ENCODE peak calls at places on chromosomes 5 and 9, in four cellular contexts. N is A549, D is GM12878, L is K562. B is an unnamed sample.

GRCh38 chr5:78003914-78004313 is 227.8 kb upstream of the TBCA start:
- DNase-seq in N (no peak), D (no peak), L (no peak), B (no peak)

GRCh38 chr5:170353011-170353890 is 35.9 kb downstream of the KCNMB1 start:
- DNase-seq in D (no peak), N (no peak), L (no peak), B (no peak)

GRCh38 chr5:28807230-28807629 is 1768.8 kb upstream of the CDH9 start:
- DNase-seq in D (no peak), L (no peak), N (peak), B (no peak)

GRCh38 chr9:22986556-22986955 is 539.9 kb downstream of the DMRTA1 start:
- DNase-seq in D (no peak), L (no peak), N (peak), B (no peak)

GRCh38 chr9:18694959-18695668 is 221.2 kb downstream of the ADAMTSL1 start:
- DNase-seq in D (no peak), N (no peak), L (no peak), B (no peak)

GRCh38 chr5:168055982-168056381 is 235.5 kb upstream of the WWC1 start:
- DNase-seq in D (no peak), L (no peak), N (no peak), B (no peak)

GRCh38 chr5:156819967-156820581 is 30.0 kb upstream of the PPP1R2B start:
- DNase-seq in D (no peak), L (no peak), N (no peak), B (no peak)

GRCh38 chr5:108339220-108339619 is 42.7 kb downstream of the FBXL17 start:
- DNase-seq in L (no peak), D (no peak), N (peak), B (no peak)

GRCh38 chr5:65802820-65803219 is 80.8 kb downstream of the NLN start:
- DNase-seq in L (no peak), D (no peak), N (no peak), B (no peak)

GRCh38 chr5:180817847-180818246 is 15.2 kb upstream of the MGAT1 start:
- DNase-seq in L (no peak), D (no peak), N (no peak), B (no peak)

GRCh38 chr5:65722575-65723424 is 795 bp downstream of the NLN start:
- DNase-seq in L (peak), N (peak), D (no peak), B (peak)

GRCh38 chr9:34558911-34559615 is 30.5 kb downstream of the CNTFR start:
- DNase-seq in D (no peak), N (no peak), L (no peak), B (no peak)

GRCh38 chr5:76393035-76393680 is 9.9 kb upstream of the IQGAP2 start:
- DNase-seq in L (no peak), N (no peak), D (no peak), B (no peak)

GRCh38 chr9:136570916-136571315 is 25.1 kb upstream of the NOTCH1 start:
- DNase-seq in D (no peak), N (no peak), L (no peak), B (no peak)

GRCh38 chr5:73692166-73692640 is 66.2 kb downstream of the ARHGEF28 start:
- DNase-seq in L (no peak), N (no peak), D (no peak), B (no peak)

GRCh38 chr5:146130440-146131045 is 25.2 kb upstream of the PLAC8L1 start:
- DNase-seq in L (no peak), D (no peak), N (peak), B (peak)

GRCh38 chr5:59275537-59276276 is 617.8 kb downstream of the PDE4D start:
- DNase-seq in L (no peak), N (peak), D (no peak), B (no peak)

GRCh38 chr5:68319316-68320093 is 103.9 kb downstream of the PIK3R1 start:
- DNase-seq in D (no peak), N (peak), L (no peak), B (no peak)

GRCh38 chr9:108654566-108654965 is 201.2 kb downstream of the ACTL7B start:
- DNase-seq in D (no peak), L (no peak), N (no peak), B (no peak)

GRCh38 chr9:131735238-131736181 is 4.4 kb downstream of the RAPGEF1 start:
- DNase-seq in D (no peak), L (no peak), N (peak), B (peak)

GRCh38 chr5:137932800-137933199 is 43.5 kb downstream of the PKD2L2 start:
- DNase-seq in D (no peak), L (no peak), N (no peak), B (no peak)

GRCh38 chr9:137313326-137313920 is 11.4 kb upstream of the NRARP start:
- DNase-seq in D (no peak), N (peak), L (peak), B (no peak)

GRCh38 chr5:63043792-63044191 is 465.2 kb downstream of the LRRC70 start:
- DNase-seq in N (no peak), L (no peak), D (no peak), B (no peak)

GRCh38 chr5:59620535-59621212 is 272.9 kb downstream of the PDE4D start:
- DNase-seq in D (no peak), N (no peak), L (no peak), B (no peak)

GRCh38 chr9:136047076-136047774 is 47.9 kb downstream of the NACC2 start:
- DNase-seq in D (no peak), L (no peak), N (no peak), B (no peak)

GRCh38 chr5:160039810-160040470 is 31.0 kb downstream of the TTC1 start:
- DNase-seq in D (no peak), N (no peak), L (no peak), B (peak)

GRCh38 chr5:14153932-14154646 is 10.9 kb downstream of the TRIO start:
- DNase-seq in L (no peak), D (no peak), N (peak), B (no peak)

GRCh38 chr5:126139086-126139485 is 284.1 kb upstream of the GRAMD2B start:
- DNase-seq in L (no peak), D (no peak), N (no peak), B (no peak)

GRCh38 chr5:67156976-67157583 is 39.5 kb downstream of the CD180 start:
- DNase-seq in D (no peak), L (peak), N (peak), B (peak)
- TF ChIP-seq POLR2AphosphoS2 in D (no peak), L (no peak), N (no peak), B (no peak)

GRCh38 chr9:105911104-105911911 is 217.0 kb downstream of the TMEM38B start:
- DNase-seq in D (no peak), N (peak), L (no peak), B (peak)
- TF ChIP-seq POLR2AphosphoS2 in D (no peak), N (no peak), L (no peak), B (no peak)

GRCh38 chr9:133276001-133276884 is 1.2 kb upstream of the ABO start:
- DNase-seq in L (no peak), N (no peak), D (no peak), B (no peak)

GRCh38 chr9:133275105-133276000 is at the start of gene ABO:
- DNase-seq in D (no peak), L (peak), N (no peak), B (no peak)

GRCh38 chr9:133273819-133274218 is 1.2 kb downstream of the ABO start:
- DNase-seq in L (no peak), N (no peak), D (no peak), B (no peak)

GRCh38 chr9:133273098-133273497 is 1.9 kb downstream of the ABO start:
- DNase-seq in N (no peak), D (no peak), L (no peak), B (no peak)

DNA sequence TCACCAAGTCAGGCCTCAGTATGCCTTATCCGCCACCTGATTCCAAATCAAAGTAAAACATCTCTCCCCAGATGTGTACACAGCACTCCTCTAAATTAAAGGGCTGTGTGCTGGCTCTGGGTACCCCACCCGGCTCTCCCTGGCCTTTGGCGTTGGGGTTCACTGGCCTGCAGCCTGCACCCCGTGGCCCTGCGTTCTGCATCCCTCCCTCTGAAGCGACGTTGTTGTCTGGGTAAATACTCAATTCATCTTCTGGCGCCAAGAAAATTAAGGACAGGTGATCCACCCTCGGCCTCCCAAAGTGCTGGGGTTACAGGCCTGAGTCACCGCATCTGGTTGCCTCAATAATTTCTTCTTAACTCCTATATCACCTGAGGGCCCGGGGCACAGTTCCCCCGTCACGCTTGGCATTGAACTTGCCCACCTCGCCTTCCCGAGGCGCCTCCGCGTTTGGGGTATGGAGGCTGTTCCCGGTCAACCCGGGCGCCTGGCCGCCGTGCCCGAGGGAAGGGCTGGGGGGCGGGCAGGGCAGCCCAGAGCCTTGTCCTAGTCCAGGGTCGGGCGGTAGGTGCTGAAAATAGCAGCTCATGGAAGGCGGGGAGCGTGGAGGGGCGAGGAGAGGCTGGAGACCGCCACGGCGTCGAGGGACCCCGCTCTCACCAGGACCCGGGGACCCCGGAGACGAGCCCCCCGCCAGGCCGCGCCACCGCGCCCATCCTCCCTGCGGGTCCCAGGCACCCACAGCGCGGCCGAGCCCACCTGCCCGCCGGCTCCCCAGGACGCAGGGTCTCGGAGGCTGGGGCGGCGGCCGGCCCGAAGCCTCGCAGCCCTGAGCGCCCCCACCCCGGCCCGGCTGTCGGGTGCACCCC is 531 bp downstream of the ABO start:
- DNase-seq in L (no peak), D (no peak), N (no peak), B (no peak)
- TF ChIP-seq POLR2AphosphoS2 in L (no peak), D (no peak), N (no peak), B (no peak)

DNA sequence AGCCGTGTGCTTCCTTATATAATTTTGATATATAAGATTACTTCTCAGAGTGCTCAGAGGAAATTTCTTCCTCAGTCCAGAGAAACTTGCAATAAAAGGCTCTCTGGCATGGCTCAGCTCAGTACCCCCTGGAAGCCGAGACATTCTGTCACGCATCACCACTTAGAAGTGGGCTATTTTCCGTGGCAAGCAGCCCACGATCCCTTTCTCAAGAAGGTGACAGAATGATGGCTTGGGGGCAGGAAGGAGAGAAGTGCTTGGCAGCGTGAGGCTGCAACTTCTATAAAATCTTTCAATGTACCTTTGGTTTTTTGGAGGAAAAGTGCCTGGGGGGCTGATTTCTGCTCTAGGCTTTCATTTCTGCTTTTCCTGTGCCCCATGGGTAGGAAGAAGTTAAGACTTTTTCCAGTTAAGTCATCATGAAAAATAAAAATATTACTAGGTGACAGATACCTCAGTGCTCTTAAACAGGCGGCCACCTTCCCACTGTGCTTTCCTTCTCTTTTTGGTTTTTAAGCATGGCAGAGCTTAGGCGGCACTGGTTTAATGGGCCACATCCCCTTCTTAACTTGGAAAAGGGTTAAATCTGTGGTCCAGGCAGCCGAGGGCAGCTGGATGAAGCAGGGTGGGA is 104.6 kb downstream of the MVB12B start:
- DNase-seq in D (no peak), L (no peak), N (no peak), B (no peak)
- TF ChIP-seq POLR2AphosphoS2 in D (no peak), L (no peak), N (no peak), B (no peak)

DNA sequence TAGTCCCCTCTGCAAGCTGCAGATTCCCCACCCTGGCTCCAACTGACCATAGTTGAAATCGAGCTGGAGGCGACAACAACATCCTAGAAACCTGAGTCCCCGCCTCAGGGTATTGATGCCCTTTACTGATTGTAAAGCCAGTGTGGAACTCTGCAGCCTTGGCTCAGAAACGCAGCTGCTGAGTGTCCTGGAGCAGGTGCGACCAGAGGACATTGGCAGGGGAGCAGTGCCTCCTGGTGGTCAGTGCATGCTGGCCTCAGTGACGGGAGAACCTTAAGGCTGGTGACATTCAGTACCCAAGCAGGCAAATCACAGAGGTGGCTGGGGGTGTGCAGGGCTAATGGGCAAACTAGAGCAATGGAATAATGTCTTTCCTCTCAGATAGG is 20.4 kb upstream of the ZNF354B start:
- DNase-seq in D (no peak), L (peak), N (peak), B (peak)
- TF ChIP-seq POLR2AphosphoS2 in D (no peak), L (no peak), N (no peak), B (no peak)

GRCh38 chr9:706073-706472 is 135.4 kb upstream of the DMRT1 start:
- DNase-seq in D (no peak), L (no peak), N (no peak), B (peak)
- TF ChIP-seq POLR2AphosphoS2 in D (no peak), L (no peak), N (no peak), B (no peak)